ENCODE peak calls at places on chromosomes 2 and 18, in ten cellular contexts. One of them, this sample, is unnamed.

GRCh38 chr2:171403181-171403580 is 30.6 kb downstream of the METTL8 start:
- DNase-seq in HTR-8/SVneo: no peak
- DNase-seq in tibial nerve: no peak
- DNase-seq in PC-9: no peak
- DNase-seq in activated CD4-positive, CD25-positive, alpha-beta regulatory T cell: no peak
- DNase-seq in fibroblast of gingiva: no peak
- DNase-seq in iris pigment epithelial cell: peak; percentile 75
- DNase-seq in glomerular endothelial cell: no peak
- DNase-seq in erythroblast: no peak
- DNase-seq in activated gamma-delta T cell: no peak
- DNase-seq in this sample: no peak

GRCh38 chr2:133776936-133777587 is 208.8 kb upstream of the NCKAP5 start:
- DNase-seq in HTR-8/SVneo: no peak
- DNase-seq in tibial nerve: no peak
- DNase-seq in PC-9: no peak
- DNase-seq in activated CD4-positive, CD25-positive, alpha-beta regulatory T cell: no peak
- DNase-seq in fibroblast of gingiva: no peak
- DNase-seq in iris pigment epithelial cell: no peak
- DNase-seq in glomerular endothelial cell: no peak
- DNase-seq in erythroblast: no peak
- DNase-seq in activated gamma-delta T cell: no peak
- DNase-seq in this sample: no peak

GRCh38 chr2:77831068-77831467 is 308.9 kb upstream of the LRRTM4 start:
- DNase-seq in HTR-8/SVneo: no peak
- DNase-seq in tibial nerve: no peak
- DNase-seq in PC-9: no peak
- DNase-seq in activated CD4-positive, CD25-positive, alpha-beta regulatory T cell: no peak
- DNase-seq in fibroblast of gingiva: no peak
- DNase-seq in iris pigment epithelial cell: no peak
- DNase-seq in glomerular endothelial cell: no peak
- DNase-seq in erythroblast: no peak
- DNase-seq in activated gamma-delta T cell: no peak
- DNase-seq in this sample: no peak

GRCh38 chr2:73961274-73961673 is 23.4 kb upstream of the TET3 start:
- DNase-seq in HTR-8/SVneo: no peak
- DNase-seq in tibial nerve: no peak
- DNase-seq in PC-9: no peak
- DNase-seq in activated CD4-positive, CD25-positive, alpha-beta regulatory T cell: no peak
- DNase-seq in fibroblast of gingiva: no peak
- DNase-seq in iris pigment epithelial cell: no peak
- DNase-seq in glomerular endothelial cell: no peak
- DNase-seq in erythroblast: no peak
- DNase-seq in activated gamma-delta T cell: no peak
- DNase-seq in this sample: no peak

GRCh38 chr18:34723143-34723542 is 13.0 kb downstream of the DTNA start:
- DNase-seq in HTR-8/SVneo: no peak
- DNase-seq in tibial nerve: no peak
- DNase-seq in PC-9: no peak
- DNase-seq in activated CD4-positive, CD25-positive, alpha-beta regulatory T cell: no peak
- DNase-seq in fibroblast of gingiva: peak; percentile 5
- DNase-seq in iris pigment epithelial cell: no peak
- DNase-seq in glomerular endothelial cell: no peak
- DNase-seq in erythroblast: no peak
- DNase-seq in activated gamma-delta T cell: no peak
- DNase-seq in this sample: no peak

GRCh38 chr2:240224676-240225075 is 84.2 kb upstream of the OTOS start:
- DNase-seq in HTR-8/SVneo: no peak
- DNase-seq in tibial nerve: no peak
- DNase-seq in PC-9: no peak
- DNase-seq in activated CD4-positive, CD25-positive, alpha-beta regulatory T cell: no peak
- DNase-seq in fibroblast of gingiva: peak; percentile 16
- DNase-seq in iris pigment epithelial cell: peak; percentile 39
- DNase-seq in glomerular endothelial cell: no peak
- DNase-seq in erythroblast: no peak
- DNase-seq in activated gamma-delta T cell: no peak
- DNase-seq in this sample: no peak

GRCh38 chr2:233546774-233547173 is 19.8 kb downstream of the USP40 start:
- DNase-seq in HTR-8/SVneo: no peak
- DNase-seq in tibial nerve: no peak
- DNase-seq in PC-9: no peak
- DNase-seq in activated CD4-positive, CD25-positive, alpha-beta regulatory T cell: no peak
- DNase-seq in fibroblast of gingiva: no peak
- DNase-seq in iris pigment epithelial cell: no peak
- DNase-seq in glomerular endothelial cell: no peak
- DNase-seq in erythroblast: no peak
- DNase-seq in activated gamma-delta T cell: no peak
- DNase-seq in this sample: no peak

GRCh38 chr2:109173311-109174171 is 44.5 kb downstream of the SH3RF3 start:
- DNase-seq in HTR-8/SVneo: no peak
- DNase-seq in tibial nerve: peak; percentile 41
- DNase-seq in PC-9: no peak
- DNase-seq in activated CD4-positive, CD25-positive, alpha-beta regulatory T cell: no peak
- DNase-seq in fibroblast of gingiva: peak; percentile 97
- DNase-seq in iris pigment epithelial cell: peak; percentile 92
- DNase-seq in glomerular endothelial cell: no peak
- DNase-seq in erythroblast: peak; percentile 63
- DNase-seq in activated gamma-delta T cell: no peak
- DNase-seq in this sample: no peak